ENCODE peak calls at places on chromosomes 12 and 14, in five cellular contexts. One of them, this sample, is unnamed.

GRCh38 chr12:113049976-113050742 is 6.4 kb upstream of the DTX1 start:
- DNase-seq in fibroblast of the aortic adventitia: no peak
- DNase-seq in right lobe of liver: no peak
- DNase-seq in H9: peak
- DNase-seq in SK-N-SH: peak
- DNase-seq in this sample: no peak

GRCh38 chr12:28742791-28743190 is 406.3 kb upstream of the FAR2 start:
- DNase-seq in fibroblast of the aortic adventitia: no peak
- DNase-seq in right lobe of liver: no peak
- DNase-seq in H9: no peak
- DNase-seq in SK-N-SH: no peak
- DNase-seq in this sample: no peak

GRCh38 chr12:113194971-113195391 is 9.5 kb downstream of the RITA1 start:
- DNase-seq in fibroblast of the aortic adventitia: peak
- DNase-seq in right lobe of liver: no peak
- DNase-seq in H9: no peak
- DNase-seq in SK-N-SH: peak
- DNase-seq in this sample: no peak

GRCh38 chr12:51818567-51819300 is 29.8 kb downstream of the FIGNL2 start:
- DNase-seq in fibroblast of the aortic adventitia: peak
- DNase-seq in right lobe of liver: no peak
- DNase-seq in H9: no peak
- DNase-seq in SK-N-SH: no peak
- DNase-seq in this sample: no peak

GRCh38 chr12:55188974-55189556 is 31.8 kb upstream of the OR10A7 start:
- DNase-seq in fibroblast of the aortic adventitia: peak
- DNase-seq in right lobe of liver: no peak
- DNase-seq in H9: no peak
- DNase-seq in SK-N-SH: peak
- DNase-seq in this sample: no peak

GRCh38 chr14:61561144-61561543 is 134.2 kb upstream of the HIF1A start:
- DNase-seq in fibroblast of the aortic adventitia: peak
- DNase-seq in right lobe of liver: no peak
- DNase-seq in H9: no peak
- DNase-seq in SK-N-SH: peak
- DNase-seq in this sample: peak

GRCh38 chr12:16955083-16955657 is 349.2 kb upstream of the LMO3 start:
- DNase-seq in fibroblast of the aortic adventitia: peak
- DNase-seq in right lobe of liver: no peak
- DNase-seq in H9: no peak
- DNase-seq in SK-N-SH: no peak
- DNase-seq in this sample: no peak

GRCh38 chr12:25151476-25151875 is 43.5 kb downstream of the DNAI7 start:
- DNase-seq in fibroblast of the aortic adventitia: peak
- DNase-seq in right lobe of liver: peak
- DNase-seq in H9: peak
- DNase-seq in SK-N-SH: peak
- DNase-seq in this sample: no peak

GRCh38 chr12:56206373-56207166 is 15.2 kb downstream of the RNF41 start:
- DNase-seq in fibroblast of the aortic adventitia: peak
- DNase-seq in right lobe of liver: peak
- DNase-seq in H9: peak
- DNase-seq in SK-N-SH: peak
- DNase-seq in this sample: no peak

DNA sequence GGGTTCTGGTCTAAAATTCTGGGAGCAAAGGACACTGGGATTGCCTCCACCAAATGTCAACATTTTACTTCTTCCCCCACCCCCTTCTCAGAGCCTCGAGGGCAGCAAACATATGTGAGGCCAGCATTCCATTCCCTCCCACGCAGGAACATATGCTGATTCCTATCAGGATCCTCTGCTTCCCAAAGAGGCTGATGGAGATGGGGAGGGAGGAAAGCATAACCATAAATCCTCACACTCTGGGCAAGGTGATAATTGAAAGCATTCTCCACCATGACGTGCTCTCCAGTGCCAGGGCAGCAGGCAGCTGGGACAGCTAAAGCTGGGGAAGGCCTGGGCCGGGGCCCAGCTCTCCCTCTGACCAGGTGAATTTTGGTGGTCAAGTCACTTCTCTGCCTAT is 395.0 kb downstream of the ZFP36L1 start:
- DNase-seq in fibroblast of the aortic adventitia: peak
- DNase-seq in right lobe of liver: no peak
- DNase-seq in H9: no peak
- DNase-seq in SK-N-SH: peak
- DNase-seq in this sample: no peak
- TF ChIP-seq CTCF in fibroblast of the aortic adventitia: no peak
- TF ChIP-seq CTCF in right lobe of liver: no peak
- TF ChIP-seq CTCF in H9: no peak
- TF ChIP-seq CTCF in SK-N-SH: no peak
- TF ChIP-seq CTCF in this sample: no peak

GRCh38 chr14:30679032-30679431 is 56.9 kb downstream of the SCFD1 start:
- DNase-seq in fibroblast of the aortic adventitia: no peak
- DNase-seq in right lobe of liver: no peak
- DNase-seq in H9: no peak
- DNase-seq in SK-N-SH: no peak
- DNase-seq in this sample: no peak

GRCh38 chr14:30680036-30680435 is 57.9 kb downstream of the SCFD1 start:
- DNase-seq in fibroblast of the aortic adventitia: no peak
- DNase-seq in right lobe of liver: no peak
- DNase-seq in H9: no peak
- DNase-seq in SK-N-SH: no peak
- DNase-seq in this sample: no peak

DNA sequence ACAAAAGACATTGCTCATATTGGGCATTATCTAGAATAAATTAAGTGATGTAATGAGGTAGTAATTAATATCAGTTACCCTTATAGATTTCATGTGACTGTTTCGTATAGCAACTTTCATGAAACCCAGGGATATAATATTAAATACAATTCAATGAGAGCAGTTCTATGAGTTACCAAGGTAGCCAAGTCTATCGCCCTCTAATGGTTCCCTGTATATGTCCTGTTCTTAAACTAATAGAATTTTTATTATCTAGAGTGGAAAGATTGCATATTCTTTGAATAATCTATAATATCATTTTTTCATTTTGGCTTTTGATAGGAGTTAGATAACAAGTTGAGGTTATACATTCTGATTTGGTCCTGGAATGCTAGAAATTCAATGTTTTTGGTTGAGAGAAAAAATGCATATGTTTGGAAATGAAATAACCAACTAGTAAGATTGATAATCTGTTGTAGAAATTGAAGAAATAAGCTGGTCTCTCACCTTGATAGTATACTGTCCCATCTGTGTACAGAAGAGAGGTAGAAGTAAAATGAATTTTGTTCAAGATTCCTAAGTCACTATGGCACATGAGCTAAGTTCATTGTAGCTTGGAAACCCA is 59.7 kb downstream of the SCFD1 start:
- DNase-seq in fibroblast of the aortic adventitia: peak
- DNase-seq in right lobe of liver: no peak
- DNase-seq in H9: no peak
- DNase-seq in SK-N-SH: peak
- DNase-seq in this sample: no peak
- TF ChIP-seq CTCF in fibroblast of the aortic adventitia: peak
- TF ChIP-seq CTCF in right lobe of liver: peak
- TF ChIP-seq CTCF in H9: peak
- TF ChIP-seq CTCF in SK-N-SH: peak
- TF ChIP-seq CTCF in this sample: no peak

DNA sequence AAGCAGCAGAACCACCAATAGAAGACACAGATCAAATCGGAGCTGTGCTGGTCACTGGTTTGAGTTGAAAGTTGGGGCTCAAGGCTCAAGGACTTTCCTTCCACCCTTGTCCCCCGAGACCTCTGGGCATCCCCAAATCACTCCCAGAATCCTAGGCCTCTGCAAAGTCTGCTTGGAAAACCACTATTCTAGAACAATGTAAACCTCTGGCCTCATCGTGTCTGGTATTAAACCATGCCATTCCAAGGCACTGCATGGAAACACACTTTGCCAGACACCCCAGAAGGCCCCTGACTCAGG is 288.0 kb downstream of the DPF3 start:
- DNase-seq in fibroblast of the aortic adventitia: no peak
- DNase-seq in right lobe of liver: no peak
- DNase-seq in H9: no peak
- DNase-seq in SK-N-SH: no peak
- DNase-seq in this sample: no peak
- TF ChIP-seq CTCF in fibroblast of the aortic adventitia: no peak
- TF ChIP-seq CTCF in right lobe of liver: no peak
- TF ChIP-seq CTCF in H9: no peak
- TF ChIP-seq CTCF in SK-N-SH: no peak
- TF ChIP-seq CTCF in this sample: no peak

DNA sequence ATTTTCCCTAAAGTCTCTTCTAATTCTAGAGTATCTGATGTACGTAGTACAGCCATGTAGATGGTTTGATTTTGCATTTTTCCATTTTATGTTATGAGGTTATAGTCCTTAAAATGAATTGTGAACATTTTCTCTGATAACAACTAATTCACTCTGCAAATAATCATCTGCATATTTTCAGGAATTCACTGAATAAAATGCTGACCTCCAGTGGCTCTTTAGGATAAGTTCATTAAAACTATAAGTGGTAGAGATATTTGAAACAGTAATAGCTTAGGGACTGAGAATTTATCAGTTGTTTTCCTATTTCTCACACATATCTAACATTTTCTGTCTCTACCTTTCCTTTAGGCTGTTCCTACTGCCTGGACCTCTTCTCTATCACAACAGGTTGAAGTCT is 4.4 kb downstream of the MSRB3 start:
- DNase-seq in fibroblast of the aortic adventitia: no peak
- DNase-seq in right lobe of liver: no peak
- DNase-seq in H9: no peak
- DNase-seq in SK-N-SH: no peak
- DNase-seq in this sample: no peak
- TF ChIP-seq CTCF in fibroblast of the aortic adventitia: peak
- TF ChIP-seq CTCF in right lobe of liver: no peak
- TF ChIP-seq CTCF in H9: no peak
- TF ChIP-seq CTCF in SK-N-SH: peak
- TF ChIP-seq CTCF in this sample: no peak

This sample was measured in omental fat pad.